ENCODE peak calls at places on chromosome 2, in six cellular contexts. F, K, A, Y, L and V are unnamed samples.
A peak's percentile ranks its signal among the peaks of the same experiment; 100 is the strongest.

GRCh38 chr2:124683536-124684407 is 658.7 kb downstream of the CNTNAP5 start:
- DNase-seq in Y (no peak), L (no peak), K (no peak), A (no peak), F (no peak), V (no peak)

GRCh38 chr2:54808642-54809041 is 85.2 kb downstream of the EML6 start:
- DNase-seq in Y (no peak), L (no peak), A (no peak), F (no peak), K (no peak), V (no peak)

GRCh38 chr2:174771136-174771535 is 6.9 kb upstream of the CHRNA1 start:
- DNase-seq in K (no peak), L (no peak), Y (no peak), F (no peak), A (peak; percentile 33), V (no peak)

GRCh38 chr2:216803803-216804202 is 56.1 kb downstream of the TNP1 start:
- DNase-seq in F (peak; percentile 72), K (peak; percentile 36), A (no peak), Y (peak; percentile 88), L (no peak), V (no peak)

GRCh38 chr2:9954136-9954535 is 2.6 kb downstream of the GRHL1 start:
- DNase-seq in A (no peak), K (no peak), L (no peak), F (no peak), Y (no peak), V (no peak)

GRCh38 chr2:234512884-234513669 is 16.2 kb upstream of the ARL4C start:
- DNase-seq in K (no peak), L (no peak), A (peak; percentile 76), Y (no peak), F (no peak), V (no peak)

GRCh38 chr2:65388051-65388531 is 44.3 kb downstream of the SPRED2 start:
- DNase-seq in L (no peak), F (no peak), K (no peak), Y (no peak), A (no peak), V (peak; percentile 45)

GRCh38 chr2:199946836-199947235 is 8.5 kb downstream of the TYW5 start:
- DNase-seq in L (no peak), F (no peak), Y (no peak), A (no peak), K (no peak), V (no peak)

GRCh38 chr2:234494361-234495075 is 2.4 kb downstream of the ARL4C start:
- DNase-seq in A (no peak), L (no peak), F (no peak), K (no peak), Y (no peak), V (peak; percentile 37)

GRCh38 chr2:148716378-148716777 is 71.8 kb downstream of the EPC2 start:
- DNase-seq in A (no peak), L (no peak), K (no peak), Y (no peak), F (no peak), V (no peak)
- H3K9me3 ChIP-seq in A (no peaks in the 10 kb centered on the region), L (no peaks in the 10 kb centered on the region), K (no peaks in the 10 kb centered on the region), Y (peaks cover 10% of the 10 kb centered on the region), F (peaks cover 34% of the 10 kb centered on the region), V (peaks cover 3% of the 10 kb centered on the region)

GRCh38 chr2:236161531-236161930 is 6.7 kb downstream of the GBX2 start:
- DNase-seq in A (no peak), F (no peak), L (no peak), K (no peak), Y (no peak), V (no peak)

GRCh38 chr2:236163483-236164200 is 4.5 kb downstream of the GBX2 start:
- DNase-seq in L (no peak), K (no peak), Y (no peak), F (no peak), A (no peak), V (no peak)

GRCh38 chr2:236161082-236161462 is 7.1 kb downstream of the GBX2 start:
- DNase-seq in A (no peak), F (no peak), Y (no peak), K (peak; percentile 50), L (no peak), V (no peak)

GRCh38 chr2:236162804-236163482 is 5.2 kb downstream of the GBX2 start:
- DNase-seq in L (no peak), A (no peak), Y (no peak), F (no peak), K (peak; percentile 57), V (no peak)

DNA sequence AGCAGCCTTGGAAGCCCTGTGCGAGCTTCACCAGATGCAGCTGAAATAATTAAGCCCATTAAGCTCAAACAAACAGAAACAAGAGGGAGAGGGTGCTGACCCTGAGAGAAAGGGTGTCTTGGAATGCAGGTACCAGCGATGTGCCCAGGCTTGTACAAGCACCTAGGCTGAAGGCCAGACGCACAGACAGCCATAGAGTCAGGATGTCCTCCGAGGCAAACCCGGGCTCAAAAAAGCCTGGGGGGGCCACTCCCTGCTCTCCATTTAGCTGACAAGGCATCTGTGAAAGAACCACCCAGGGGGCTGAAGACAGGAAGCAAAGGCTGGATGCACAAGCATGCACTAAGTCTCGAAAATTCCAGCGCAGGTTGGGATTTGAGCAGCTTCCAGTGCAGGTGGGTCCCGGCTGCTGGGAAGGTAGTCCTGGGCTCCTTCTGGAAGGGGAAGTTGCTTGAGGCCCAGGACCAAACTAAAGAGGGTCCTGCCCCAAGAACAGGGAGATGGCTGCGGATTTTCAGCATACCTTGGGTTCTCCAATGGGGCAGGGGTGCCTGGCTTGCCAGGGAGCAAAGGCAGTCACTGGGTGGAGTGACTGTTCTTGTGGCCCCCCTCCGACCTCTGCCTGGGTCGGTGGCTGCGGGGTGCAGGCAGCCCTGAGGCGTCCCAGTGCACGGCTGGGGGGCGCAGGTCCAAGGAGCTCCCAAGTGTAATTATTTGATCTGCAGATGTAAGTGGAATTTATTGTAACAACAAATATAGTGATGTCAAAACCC is 6.0 kb downstream of the GBX2 start:
- DNase-seq in K (no peak), A (no peak), F (no peak), Y (no peak), L (no peak), V (no peak)
- H3K4me1 ChIP-seq in K (peaks cover 7% of the 10 kb centered on the region), A (no peaks in the 10 kb centered on the region), F (peaks cover 20% of the 10 kb centered on the region), Y (peaks cover 31% of the 10 kb centered on the region), L (no peaks in the 10 kb centered on the region), V (peaks cover 32% of the 10 kb centered on the region)

DNA sequence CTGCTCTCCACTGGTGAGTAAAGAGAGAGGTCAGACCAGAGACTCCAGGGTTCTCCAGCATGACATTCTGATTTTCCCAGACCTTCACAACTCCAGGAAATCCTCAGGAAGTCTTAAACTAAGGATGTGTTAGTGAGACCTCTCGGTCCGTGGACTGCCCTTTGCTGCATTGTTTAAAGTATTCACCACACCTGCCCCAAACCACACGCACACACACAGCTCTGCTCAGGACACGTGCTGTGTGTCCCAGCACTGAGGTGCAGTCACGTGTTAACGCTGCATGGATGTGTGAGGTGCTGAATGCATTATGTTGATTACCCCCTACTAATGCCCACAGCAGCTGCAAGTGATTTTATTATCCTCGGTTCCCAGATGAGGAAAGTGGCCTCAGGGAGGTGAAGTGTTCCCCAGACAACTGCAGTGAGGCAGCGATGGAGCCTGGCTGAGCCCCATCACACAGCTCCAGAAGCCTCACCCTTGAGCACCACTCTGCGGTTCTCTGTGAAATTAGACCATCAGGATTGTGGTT is 68.4 kb downstream of the TRAPPC12 start:
- DNase-seq in F (no peak), Y (no peak), A (peak; percentile 44), L (no peak), K (no peak), V (no peak)
- H3K36me3 ChIP-seq in F (peaks cover 40% of the 10 kb centered on the region), Y (peaks cover 91% of the 10 kb centered on the region), A (peaks cover 41% of the 10 kb centered on the region), L (peaks cover 40% of the 10 kb centered on the region), K (peaks cover 5% of the 10 kb centered on the region), V (peaks cover 25% of the 10 kb centered on the region)

DNA sequence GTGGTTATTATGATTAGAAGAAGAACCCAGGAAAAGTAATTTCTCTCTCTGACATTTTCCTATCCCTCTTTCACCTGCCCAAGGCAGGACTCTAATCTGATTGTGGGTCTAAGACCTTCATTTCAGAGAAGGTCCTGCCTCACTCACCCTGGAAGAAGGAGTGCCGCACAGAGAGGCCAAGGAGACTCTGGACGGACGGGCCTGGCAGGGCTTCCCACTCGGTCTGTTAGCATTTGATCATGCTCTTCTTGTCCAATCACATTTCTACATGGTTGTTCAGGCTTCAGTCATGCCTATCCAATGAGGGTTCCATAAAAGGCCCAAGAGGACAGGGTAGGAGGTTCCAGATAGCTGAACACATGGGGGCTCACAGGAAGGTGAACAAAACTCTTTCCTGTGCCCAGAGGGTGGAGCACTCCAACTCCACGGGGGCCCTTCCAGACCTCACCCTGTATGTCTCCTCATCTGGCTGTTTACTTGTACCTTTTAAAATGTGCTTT is 27.0 kb downstream of the ZNF892 start:
- DNase-seq in A (no peak), K (no peak), Y (no peak), F (no peak), L (no peak), V (no peak)
- H3K9me3 ChIP-seq in A (no peaks in the 10 kb centered on the region), K (no peaks in the 10 kb centered on the region), Y (peaks cover 97% of the 10 kb centered on the region), F (peaks cover 92% of the 10 kb centered on the region), L (no peaks in the 10 kb centered on the region), V (peaks cover 54% of the 10 kb centered on the region)

GRCh38 chr2:236408786-236409185 is 144.6 kb upstream of the ASB18 start:
- DNase-seq in A (no peak), Y (no peak), L (no peak), F (no peak), K (no peak), V (no peak)
- H3K4me1 ChIP-seq in A (no peaks in the 10 kb centered on the region), Y (no peaks in the 10 kb centered on the region), L (no peaks in the 10 kb centered on the region), F (no peaks in the 10 kb centered on the region), K (no peaks in the 10 kb centered on the region), V (no peaks in the 10 kb centered on the region)

DNA sequence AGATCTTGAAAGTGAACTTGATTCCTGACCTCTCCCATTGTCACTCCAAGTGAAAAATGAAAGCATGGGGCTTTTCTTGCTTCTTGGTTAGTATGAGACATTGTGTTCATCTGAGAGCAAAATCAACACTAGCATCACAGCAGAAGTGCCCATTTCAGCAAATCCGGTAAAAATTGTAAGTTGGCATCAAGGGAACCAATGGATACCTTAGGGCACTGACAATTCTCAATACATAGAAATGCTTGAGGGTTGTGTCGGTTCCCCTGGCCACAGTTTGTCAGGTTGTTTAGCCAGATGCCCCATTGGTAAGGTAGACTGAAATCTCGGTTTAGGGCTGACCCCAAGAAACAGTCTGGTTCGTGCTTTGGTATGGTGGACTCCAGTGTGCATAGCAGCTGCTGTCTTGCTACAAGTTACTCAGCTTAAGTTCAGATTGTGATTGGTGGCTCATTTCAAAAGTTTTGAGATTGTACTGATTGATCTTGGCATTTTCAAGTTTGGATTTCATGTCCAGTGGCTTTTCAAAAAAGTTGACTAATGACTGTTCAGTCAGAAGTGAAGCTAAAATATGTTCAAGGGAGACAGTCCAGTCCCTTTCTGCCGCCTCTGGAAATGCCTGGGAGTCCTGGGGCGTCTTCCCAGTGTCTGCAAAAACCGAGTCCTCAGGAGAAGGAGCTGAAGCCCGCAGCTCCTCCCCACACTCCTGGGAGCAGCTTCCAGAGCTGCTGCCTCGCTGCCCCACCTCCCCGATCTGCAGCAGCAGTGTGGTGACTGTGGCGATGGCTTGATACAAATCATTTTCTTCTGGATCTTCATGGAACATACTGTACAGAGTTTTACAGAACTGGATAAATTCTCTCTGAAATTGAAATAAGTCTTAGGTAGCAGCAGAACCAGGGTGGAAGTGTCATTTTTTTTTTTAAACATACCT is 5.6 kb downstream of the RPL31 start:
- DNase-seq in F (no peak), K (no peak), A (no peak), Y (no peak), L (no peak), V (no peak)
- H3K36me3 ChIP-seq in F (peaks cover 73% of the 10 kb centered on the region), K (peaks cover 34% of the 10 kb centered on the region), A (peaks cover 57% of the 10 kb centered on the region), Y (peaks cover 76% of the 10 kb centered on the region), L (peaks cover 48% of the 10 kb centered on the region), V (peaks cover 86% of the 10 kb centered on the region)